ENCODE peak calls at places on chromosome 3, in six cellular contexts. U is ascending aorta, W is colonic mucosa, Q is psoas muscle, M is endodermal cell, H is cardiac muscle cell. L is an unnamed sample.

GRCh38 chr3:190340071-190340470 is 17.8 kb upstream of the CLDN1 start:
- DNase-seq in W (no peak), M (no peak), Q (no peak), U (no peak), H (no peak), L (no peak)

GRCh38 chr3:190265795-190266194 is 56.5 kb downstream of the CLDN1 start:
- DNase-seq in H (peak), Q (no peak), M (no peak), U (no peak), W (peak), L (no peak)

GRCh38 chr3:182105875-182106274 is 394.1 kb downstream of the SOX2 start:
- DNase-seq in H (no peak), U (no peak), M (no peak), W (no peak), Q (no peak), L (no peak)

GRCh38 chr3:44762170-44762677 is 630 bp downstream of the KIF15 start:
- DNase-seq in H (peak), M (no peak), W (no peak), U (no peak), Q (no peak), L (no peak)

GRCh38 chr3:63942513-63942912 is 30.3 kb upstream of the SCAANT1 start:
- DNase-seq in Q (no peak), H (no peak), U (no peak), M (no peak), W (no peak), L (no peak)

GRCh38 chr3:194973366-194974000 is 287.8 kb downstream of the FAM43A start:
- DNase-seq in U (no peak), H (no peak), W (no peak), Q (no peak), M (no peak), L (no peak)

GRCh38 chr3:71453319-71453718 is 130.2 kb downstream of the FOXP1 start:
- DNase-seq in U (no peak), M (no peak), Q (no peak), W (no peak), H (no peak), L (no peak)

GRCh38 chr3:79491029-79491634 is 276.7 kb downstream of the ROBO1 start:
- DNase-seq in Q (no peak), M (no peak), U (no peak), H (peak), W (no peak), L (no peak)

GRCh38 chr3:104629038-104629437 is 737.7 kb upstream of the ALCAM start:
- DNase-seq in Q (no peak), H (peak), M (no peak), W (no peak), U (no peak), L (no peak)

GRCh38 chr3:170307998-170308398 is 49.5 kb upstream of the SKIL start:
- DNase-seq in U (no peak), W (no peak), M (peak), H (peak), Q (no peak), L (peak)
- H3K27ac ChIP-seq in U (no peak), W (no peak), M (peak), H (no peak), Q (no peak), L (peak)

DNA sequence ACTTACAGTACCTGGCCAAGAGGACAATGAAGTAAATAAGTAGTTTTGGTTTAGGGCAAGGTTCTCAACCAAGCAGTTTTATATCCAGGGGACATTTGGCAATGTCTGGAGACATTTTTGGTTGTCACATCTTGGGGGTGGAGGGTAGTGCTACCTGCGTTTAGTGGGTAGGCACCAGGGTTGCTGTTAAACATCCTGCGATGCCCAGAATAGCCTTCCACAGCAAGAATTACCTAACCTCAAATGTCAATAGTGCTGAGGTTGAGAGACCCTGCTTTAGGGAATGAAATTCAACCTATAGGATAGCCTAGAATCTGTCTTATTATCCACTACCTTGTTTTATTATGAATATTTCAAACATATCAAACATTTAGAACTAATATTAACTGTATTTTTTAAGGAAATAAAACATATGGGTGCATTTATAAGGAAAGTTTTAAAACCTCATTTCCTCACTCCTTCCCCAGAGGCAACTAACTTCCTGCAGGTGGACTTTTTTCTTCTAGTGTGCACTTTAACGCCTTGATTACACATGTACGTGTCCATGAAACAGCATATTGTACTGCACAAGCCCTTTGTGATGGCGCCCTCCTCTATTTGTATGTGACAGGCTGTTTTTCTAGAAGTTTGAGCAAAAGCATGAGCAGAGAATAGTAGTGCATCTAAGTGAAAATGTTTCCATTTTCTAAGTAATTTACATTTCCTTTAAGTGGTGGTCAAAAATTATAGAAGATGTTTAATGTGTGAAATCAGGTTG is 57.1 kb downstream of the TRAK1 start:
- DNase-seq in H (no peak), M (no peak), Q (no peak), W (no peak), U (no peak), L (no peak)
- TF ChIP-seq CTCF in H (no peak), M (no peak), Q (no peak), W (no peak), U (no peak), L (no peak)

DNA sequence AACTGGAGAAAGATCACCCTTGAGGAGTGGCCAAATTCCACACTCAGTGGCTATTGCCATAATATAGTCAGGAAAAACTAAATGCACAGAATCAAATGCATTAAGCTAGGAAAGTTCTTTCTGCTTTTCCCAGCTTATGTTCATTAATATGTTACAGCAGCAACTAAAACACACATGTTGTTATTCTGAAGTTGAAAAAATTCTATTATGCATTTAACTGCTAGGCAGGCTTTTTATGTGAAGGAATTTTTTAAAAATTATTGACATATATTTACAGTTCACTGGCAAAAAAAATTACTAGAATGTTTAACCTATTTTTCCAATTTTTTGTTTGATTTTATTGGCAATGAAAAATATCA is 135.2 kb upstream of the IL12A start:
- DNase-seq in U (no peak), W (no peak), H (no peak), M (no peak), Q (no peak), L (no peak)
- H3K27ac ChIP-seq in U (peak), W (peak), H (peak), M (peak), Q (peak), L (no peak)

DNA sequence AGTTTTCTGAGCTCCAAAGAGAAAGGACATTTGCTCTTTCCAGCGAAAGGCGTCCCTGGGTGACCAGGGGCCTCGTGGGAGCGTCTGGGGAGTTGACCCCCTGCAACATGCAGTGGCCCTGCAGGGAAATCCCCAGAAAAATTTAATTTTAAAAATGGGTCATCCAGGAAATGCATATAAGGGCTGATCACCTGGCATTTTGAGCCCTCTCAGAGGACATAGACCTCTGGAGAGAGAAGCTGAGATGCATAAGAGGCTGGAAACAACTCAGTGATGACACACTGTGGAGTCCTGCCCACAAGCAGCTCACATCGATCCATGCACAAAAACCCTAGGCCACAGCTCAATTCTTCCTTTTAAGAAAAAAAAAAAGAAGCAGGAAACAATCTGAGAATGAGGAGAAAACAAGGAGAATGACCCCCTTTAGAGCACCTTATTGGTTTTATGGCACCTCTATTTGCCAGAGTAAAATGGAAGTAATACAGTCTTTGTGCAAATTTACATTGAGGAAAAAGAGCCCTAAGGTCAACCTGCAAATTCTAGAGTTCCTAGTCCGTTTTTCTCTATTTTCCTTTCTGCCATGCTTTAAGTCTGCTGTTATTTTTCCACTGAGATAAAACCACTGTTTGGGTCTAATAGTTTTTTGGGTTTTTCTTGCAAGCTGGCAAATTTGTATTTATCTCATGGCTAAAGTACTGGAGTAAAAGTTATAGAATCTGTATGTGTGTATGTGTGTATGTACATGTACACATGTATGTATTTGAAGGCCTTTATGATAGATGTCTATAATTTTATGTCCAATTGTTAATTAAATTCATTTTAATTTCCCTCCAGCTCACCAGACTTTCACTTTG is 6.9 kb upstream of the BDH1 start:
- DNase-seq in U (no peak), M (no peak), H (no peak), W (no peak), Q (no peak), L (no peak)
- TF ChIP-seq CTCF in U (no peak), M (no peak), H (no peak), W (no peak), Q (no peak), L (no peak)

GRCh38 chr3:179452166-179452544 is 885 bp upstream of the GNB4 start:
- DNase-seq in Q (no peak), W (no peak), H (peak), U (no peak), M (no peak), L (no peak)

GRCh38 chr3:179453967-179454366 is 2.7 kb upstream of the GNB4 start:
- DNase-seq in U (no peak), M (no peak), H (no peak), W (no peak), Q (no peak), L (no peak)

GRCh38 chr3:179450901-179451334 is 352 bp downstream of the GNB4 start:
- DNase-seq in U (no peak), M (peak), W (peak), Q (peak), H (peak), L (no peak)

GRCh38 chr3:179451335-179452165 is at the start of gene GNB4:
- DNase-seq in Q (peak), U (peak), H (peak), M (peak), W (peak), L (peak)

GRCh38 chr3:179452872-179453271 is 1.6 kb upstream of the GNB4 start:
- DNase-seq in W (no peak), U (no peak), M (no peak), Q (no peak), H (peak), L (no peak)
- H3K27ac ChIP-seq in W (no peak), U (peak), M (no peak), Q (no peak), H (no peak), L (no peak)

L was measured in WERI-Rb-1.